ENCODE peak calls at places on chromosomes 3 and 15, in five cellular contexts. F is stimulated activated CD4-positive, alpha-beta T cell treated with anti-CD3 and anti-CD28 coated beads, Interleukin-1b, Interleukin-23, amount 100 ng/mL, for 24 hours; B is epithelial cell of esophagus; E is heart left ventricle; D is CD8-positive, alpha-beta memory T cell. A is an unnamed sample.

GRCh38 chr3:49351521-49352011 is 6.6 kb downstream of the GPX1 start:
- DNase-seq in F (no peak), E (no peak), B (peak; percentile 96), D (no peak), A (no peak)

GRCh38 chr3:33645060-33645841 is 72.8 kb downstream of the CLASP2 start:
- DNase-seq in D (peak; percentile 50), F (no peak), E (no peak), B (peak; percentile 51), A (peak; percentile 59)

GRCh38 chr15:57694264-57694663 is 12.2 kb upstream of the POLR2M start:
- DNase-seq in D (no peak), B (no peak), F (no peak), E (no peak), A (no peak)

GRCh38 chr3:43432462-43432861 is 146.1 kb downstream of the SNRK start:
- DNase-seq in D (no peak), B (no peak), E (no peak), F (no peak), A (no peak)

GRCh38 chr15:72771329-72771725 is 12.2 kb downstream of the ADPGK start:
- DNase-seq in B (no peak), E (no peak), F (no peak), D (no peak), A (no peak)

GRCh38 chr15:63832620-63833245 is 1.0 kb downstream of the HERC1 start:
- DNase-seq in D (no peak), E (no peak), B (peak; percentile 21), F (no peak), A (peak; percentile 25)

GRCh38 chr3:24843955-24844354 is 349.3 kb upstream of the THRB start:
- DNase-seq in E (no peak), F (no peak), B (no peak), D (no peak), A (no peak)

GRCh38 chr15:74790080-74790916 is 8.4 kb downstream of the CSK start:
- DNase-seq in B (no peak), E (peak; percentile 87), F (no peak), D (no peak), A (no peak)

GRCh38 chr15:44300567-44300966 is 12.0 kb downstream of the GOLM2 start:
- DNase-seq in D (no peak), E (no peak), F (no peak), B (no peak), A (no peak)

GRCh38 chr3:14435175-14436011 is 33.0 kb downstream of the SLC6A6 start:
- DNase-seq in D (no peak), B (no peak), F (no peak), E (peak; percentile 50), A (no peak)

GRCh38 chr3:112092439-112093179 is 6.4 kb downstream of the C3orf52 start:
- DNase-seq in D (no peak), B (no peak), E (no peak), F (no peak), A (no peak)

GRCh38 chr3:30696403-30696819 is 90.0 kb downstream of the TGFBR2 start:
- DNase-seq in E (peak; percentile 26), D (no peak), F (no peak), B (no peak), A (no peak)

GRCh38 chr3:188092648-188093047 is 61.3 kb upstream of the LPP start:
- DNase-seq in F (peak; percentile 40), B (no peak), D (no peak), E (no peak), A (no peak)

GRCh38 chr15:77974098-77974414 is 103.5 kb downstream of the TBC1D2B start:
- DNase-seq in F (no peak), D (no peak), B (peak; percentile 25), E (peak; percentile 66), A (no peak)

GRCh38 chr15:68994149-68994548 is 20.3 kb upstream of the NOX5 start:
- DNase-seq in D (no peak), E (no peak), F (no peak), B (peak; percentile 57), A (no peak)

GRCh38 chr3:49712166-49712565 is 7.3 kb downstream of the AMIGO3 start:
- DNase-seq in E (no peak), D (no peak), B (no peak), F (no peak), A (no peak)

GRCh38 chr3:15899438-15899837 is 101.7 kb upstream of the ANKRD28 start:
- DNase-seq in D (no peak), E (no peak), F (no peak), B (peak; percentile 31), A (no peak)

GRCh38 chr3:9690451-9691450 is 12.9 kb upstream of the CPNE9 start:
- DNase-seq in E (no peak), B (no peak), F (no peak), D (no peak), A (no peak)

GRCh38 chr3:151410891-151411559 is 26.5 kb upstream of the P2RY12 start:
- DNase-seq in E (no peak), D (no peak), F (no peak), B (no peak), A (no peak)

GRCh38 chr3:37250435-37250834 is 76.1 kb upstream of the LRRFIP2 start:
- DNase-seq in D (no peak), B (no peak), E (no peak), F (no peak), A (no peak)

GRCh38 chr15:55334371-55334770 is 15.3 kb downstream of the PIGB start:
- DNase-seq in D (no peak), B (no peak), F (no peak), E (no peak), A (no peak)

GRCh38 chr15:75928680-75929608 is 25.3 kb downstream of the FBXO22 start:
- DNase-seq in D (no peak), E (no peak), F (no peak), B (peak; percentile 60), A (no peak)